ENCODE peak calls at places on chromosomes 2 and 18, in nine cellular contexts. O is colonic mucosa, X is pancreas, T is foreskin fibroblast, A is hepatocyte, I is stomach, R is cardiac muscle cell, B is lower lobe of right lung, U is astrocyte. V is an unnamed sample.

GRCh38 chr2:221629478-221629877 is 57.4 kb upstream of the EPHA4 start:
- DNase-seq in O (no peak), I (no peak), U (peak), X (no peak), T (peak), B (no peak), A (peak), R (no peak), V (peak)

GRCh38 chr2:26946841-26947784 is 23.3 kb upstream of the MAPRE3 start:
- DNase-seq in X (peak), O (peak), R (peak), I (peak), U (peak), T (no peak), B (peak), A (peak), V (peak)

GRCh38 chr2:106638609-106639008 is 151.4 kb downstream of the CD8B2 start:
- DNase-seq in X (no peak), O (no peak), U (no peak), A (no peak), T (no peak), R (no peak), B (no peak), I (no peak), V (no peak)

GRCh38 chr2:140804682-140805235 is 1326.1 kb downstream of the LRP1B start:
- DNase-seq in B (no peak), R (no peak), A (no peak), X (no peak), O (no peak), I (no peak), T (peak), U (no peak), V (no peak)

GRCh38 chr2:228767196-228767595 is 503.9 kb downstream of the PID1 start:
- DNase-seq in R (no peak), X (no peak), I (no peak), B (no peak), A (no peak), T (peak), O (no peak), U (peak), V (peak)

GRCh38 chr2:16666453-16666801 is 793 bp upstream of the CYRIA start:
- DNase-seq in O (no peak), R (no peak), X (no peak), I (no peak), T (no peak), U (peak), A (peak), B (no peak), V (peak)

GRCh38 chr18:62529597-62529996 is 6.8 kb downstream of the ZCCHC2 start:
- DNase-seq in B (no peak), X (no peak), T (no peak), O (no peak), U (no peak), I (no peak), R (no peak), A (no peak), V (no peak)

GRCh38 chr2:28356095-28356911 is 36.4 kb upstream of the FOSL2 start:
- DNase-seq in A (peak), O (peak), T (peak), R (peak), I (peak), B (peak), X (peak), U (peak), V (peak)

GRCh38 chr2:86372641-86373502 is 35.4 kb upstream of the REEP1 start:
- DNase-seq in B (no peak), T (peak), O (peak), R (peak), U (peak), I (peak), X (peak), A (peak), V (peak)

GRCh38 chr2:224219781-224220180 is 180.7 kb upstream of the SERPINE2 start:
- DNase-seq in B (no peak), R (no peak), I (no peak), U (no peak), X (no peak), T (no peak), A (no peak), O (no peak), V (no peak)

GRCh38 chr2:212392048-212392447 is 146.6 kb downstream of the ERBB4 start:
- DNase-seq in O (no peak), T (peak), I (no peak), A (no peak), R (no peak), U (peak), B (no peak), X (no peak), V (peak)

GRCh38 chr2:111662039-111662740 is 221.8 kb downstream of the ANAPC1 start:
- DNase-seq in T (peak), O (no peak), R (no peak), B (no peak), I (no peak), U (peak), X (no peak), A (no peak), V (peak)

GRCh38 chr18:59697236-59697932 is at the start of gene CCBE1:
- DNase-seq in B (peak), I (peak), U (peak), T (peak), X (peak), R (peak), A (peak), O (peak), V (peak)

GRCh38 chr18:34330308-34330707 is 105.6 kb upstream of the NOL4 start:
- DNase-seq in I (no peak), X (no peak), U (no peak), B (no peak), A (no peak), O (peak), T (no peak), R (no peak), V (no peak)

GRCh38 chr2:163465440-163465839 is 270.4 kb downstream of the FIGN start:
- DNase-seq in X (no peak), I (no peak), A (peak), U (no peak), R (no peak), T (no peak), B (no peak), O (no peak), V (no peak)

GRCh38 chr2:69538872-69539548 is 101.8 kb upstream of the NFU1 start:
- DNase-seq in U (no peak), A (peak), B (no peak), T (peak), R (no peak), I (no peak), O (no peak), X (no peak), V (peak)

GRCh38 chr2:17771956-17772355 is 18.0 kb downstream of the GEN1 start:
- DNase-seq in B (no peak), A (no peak), U (no peak), T (no peak), X (no peak), O (no peak), R (no peak), I (no peak), V (no peak)

GRCh38 chr2:71886241-71886640 is 261.4 kb downstream of the CYP26B1 start:
- DNase-seq in U (peak), I (no peak), X (no peak), B (no peak), A (no peak), T (no peak), O (no peak), R (no peak), V (no peak)

DNA sequence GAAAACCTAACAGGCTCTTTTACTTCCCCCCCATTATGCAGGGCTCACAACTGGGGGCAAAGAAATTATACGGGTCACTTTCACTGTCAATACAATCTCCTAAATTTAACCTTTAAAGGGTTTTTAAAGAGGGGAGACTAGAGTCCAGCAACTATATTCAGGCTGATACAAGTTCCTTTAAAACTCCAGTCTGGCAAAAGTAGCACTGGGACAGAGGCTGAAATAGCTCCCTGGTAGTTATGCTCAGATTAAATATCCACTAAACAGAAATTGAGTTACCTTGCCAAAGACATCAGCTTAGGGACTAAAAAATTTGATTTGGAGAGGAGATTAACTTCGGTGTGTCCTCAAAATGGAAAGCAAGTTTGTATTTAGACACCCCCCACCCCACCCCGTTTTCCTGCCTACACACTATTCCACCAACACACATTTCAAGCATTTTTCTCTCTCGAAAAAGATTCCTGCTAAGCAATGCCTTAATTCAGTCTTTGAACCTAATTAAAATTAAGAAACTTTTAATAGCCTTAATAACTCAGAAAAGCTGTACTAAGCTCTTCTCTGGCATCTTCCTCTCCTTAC is 127.2 kb downstream of the OSBPL1A start:
- DNase-seq in X (no peak), T (no peak), R (no peak), B (no peak), U (no peak), O (no peak), A (no peak), I (no peak), V (no peak)
- H3K4me3 ChIP-seq in X (peak), T (peak), R (peak), B (peak), U (peak), O (peak), A (peak), I (peak), V (peak)

GRCh38 chr2:196918927-196919326 is 7.6 kb downstream of the PGAP1 start:
- DNase-seq in B (no peak), O (no peak), U (no peak), R (no peak), A (no peak), T (no peak), X (no peak), I (no peak), V (no peak)
- TF ChIP-seq CTCF in B (no peak), O (no peak), U (no peak), R (no peak), A (no peak), T (no peak), X (no peak), I (no peak), V (no peak)

GRCh38 chr2:9126540-9126939 is 80.1 kb upstream of the ASAP2 start:
- DNase-seq in T (no peak), I (no peak), R (no peak), A (no peak), U (no peak), X (no peak), O (no peak), B (no peak), V (no peak)

GRCh38 chr2:9123069-9123468 is 83.5 kb upstream of the ASAP2 start:
- DNase-seq in X (no peak), A (no peak), I (no peak), O (no peak), B (no peak), U (no peak), R (no peak), T (no peak), V (no peak)

GRCh38 chr2:9122367-9122766 is 84.2 kb upstream of the ASAP2 start:
- DNase-seq in U (no peak), B (no peak), I (no peak), O (no peak), A (no peak), T (no peak), X (no peak), R (no peak), V (no peak)

GRCh38 chr2:9124231-9124651 is 82.4 kb upstream of the ASAP2 start:
- DNase-seq in I (no peak), A (no peak), R (no peak), U (no peak), O (no peak), X (no peak), T (no peak), B (no peak), V (no peak)

GRCh38 chr2:9127316-9127715 is 79.3 kb upstream of the ASAP2 start:
- DNase-seq in I (no peak), B (no peak), U (no peak), O (no peak), A (no peak), X (no peak), R (no peak), T (no peak), V (no peak)
- H3K4me3 ChIP-seq in I (no peak), B (no peak), U (no peak), O (no peak), A (no peak), X (no peak), R (no peak), T (no peak), V (no peak)

GRCh38 chr2:174595904-174596397 is 1.7 kb downstream of the WIPF1 start:
- DNase-seq in U (peak), X (no peak), R (no peak), A (no peak), B (no peak), I (no peak), T (no peak), O (no peak), V (peak)

GRCh38 chr2:174596994-174597346 is 634 bp downstream of the WIPF1 start:
- DNase-seq in A (no peak), O (no peak), T (no peak), I (no peak), B (no peak), U (no peak), X (no peak), R (no peak), V (no peak)

GRCh38 chr2:174595415-174595814 is 2.2 kb downstream of the WIPF1 start:
- DNase-seq in B (no peak), A (no peak), R (no peak), I (no peak), U (no peak), T (no peak), X (no peak), O (no peak), V (no peak)

GRCh38 chr2:174599310-174599941 is 1.8 kb upstream of the WIPF1 start:
- DNase-seq in X (no peak), T (no peak), B (no peak), U (no peak), A (no peak), I (no peak), O (no peak), R (no peak), V (no peak)

DNA sequence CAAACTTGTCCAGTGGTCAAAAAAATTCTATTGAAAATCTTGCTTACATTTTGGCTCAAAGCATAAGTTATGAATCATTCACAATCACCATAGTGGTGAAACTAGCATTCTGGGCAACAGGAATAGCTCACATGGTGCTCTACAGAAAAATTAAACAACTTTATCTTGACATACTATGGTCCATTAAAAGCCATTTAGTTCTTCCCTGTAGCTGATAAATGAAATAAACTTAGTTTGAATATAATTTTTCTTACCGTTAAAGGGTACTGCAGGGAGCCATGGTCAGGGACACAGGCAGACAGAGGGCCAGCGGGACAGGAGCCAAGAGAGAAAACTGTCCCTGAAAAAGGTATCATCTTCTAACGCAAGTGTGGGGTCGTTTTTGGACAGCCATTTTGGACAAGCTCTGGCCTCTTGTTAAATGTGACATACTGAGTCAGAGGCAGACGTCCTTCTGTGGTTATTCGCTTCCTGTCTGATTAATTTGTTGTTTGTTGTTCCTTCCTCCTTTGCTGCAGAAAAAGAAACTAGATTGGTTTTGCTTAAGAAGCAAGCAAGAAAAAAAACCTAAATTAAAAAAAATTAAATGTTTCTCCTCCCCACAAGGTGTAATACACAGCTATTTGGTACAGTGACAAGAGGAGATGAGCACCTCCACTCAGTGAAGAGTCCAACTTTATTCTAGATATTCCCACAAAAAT is at the start of gene WIPF1:
- DNase-seq in T (peak), U (peak), B (no peak), X (no peak), R (no peak), O (peak), I (no peak), A (no peak), V (peak)
- TF ChIP-seq CTCF in T (no peak), U (no peak), B (no peak), X (no peak), R (no peak), O (no peak), I (no peak), A (no peak), V (no peak)

GRCh38 chr2:149765003-149765402 is 177.4 kb upstream of the MMADHC start:
- DNase-seq in I (no peak), X (no peak), A (no peak), T (no peak), R (no peak), B (no peak), U (no peak), O (no peak), V (no peak)

GRCh38 chr2:149766339-149766738 is 178.8 kb upstream of the MMADHC start:
- DNase-seq in I (no peak), T (no peak), B (no peak), A (no peak), U (no peak), X (no peak), R (no peak), O (no peak), V (peak)

GRCh38 chr2:149763358-149763757 is 175.8 kb upstream of the MMADHC start:
- DNase-seq in B (no peak), T (no peak), I (no peak), X (no peak), U (no peak), O (no peak), R (no peak), A (no peak), V (no peak)

GRCh38 chr2:149765636-149766035 is 178.1 kb upstream of the MMADHC start:
- DNase-seq in U (no peak), R (no peak), B (no peak), I (no peak), A (no peak), O (no peak), T (no peak), X (no peak), V (no peak)

DNA sequence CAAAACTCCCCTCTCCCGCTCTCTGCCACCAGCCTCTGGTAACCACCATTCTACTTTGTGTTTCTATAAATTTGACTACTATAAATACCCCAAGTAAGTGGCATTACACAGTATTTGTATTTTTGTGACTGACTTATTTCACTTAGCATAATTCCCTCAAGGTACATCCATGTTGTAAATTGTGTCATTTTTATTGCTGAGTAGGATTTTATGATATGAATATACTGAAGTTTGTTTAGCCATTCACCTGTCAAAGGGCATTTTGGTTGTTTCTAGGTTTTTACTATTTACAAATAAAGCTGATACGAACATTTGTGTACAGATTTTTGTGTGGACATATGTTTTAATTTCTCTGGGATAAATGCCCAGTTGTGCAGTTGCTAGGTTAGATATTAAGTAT is 174.0 kb upstream of the MMADHC start:
- DNase-seq in A (no peak), I (no peak), U (no peak), B (no peak), R (no peak), T (no peak), X (no peak), O (no peak), V (no peak)
- H3K4me3 ChIP-seq in A (no peak), I (no peak), U (no peak), B (no peak), R (no peak), T (no peak), X (no peak), O (no peak), V (no peak)

DNA sequence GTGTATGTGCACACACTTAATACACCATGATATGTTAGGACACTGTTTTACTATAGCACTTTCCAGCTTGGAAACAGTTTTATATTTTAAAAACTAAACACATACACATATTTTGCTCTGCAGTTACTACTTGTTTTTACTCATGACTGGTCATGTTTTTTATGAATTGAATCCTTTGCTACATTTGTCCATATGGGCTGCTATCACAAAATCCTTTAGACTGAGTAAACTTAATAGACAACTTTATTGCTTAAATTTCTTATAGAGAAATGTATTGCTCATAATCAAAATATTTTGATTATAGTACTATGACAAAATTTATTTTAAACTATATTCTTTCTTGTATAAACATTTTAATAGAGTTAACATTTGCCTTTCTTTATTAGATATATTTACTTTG is 314.8 kb downstream of the RBM43 start:
- DNase-seq in A (no peak), T (no peak), U (no peak), B (no peak), R (no peak), O (no peak), I (no peak), X (no peak), V (no peak)
- TF ChIP-seq CTCF in A (no peak), T (no peak), U (no peak), B (no peak), R (no peak), O (no peak), I (no peak), X (no peak), V (no peak)

V was measured in AG10803.